ENCODE peak calls at places on chromosomes 4 and X, in eight cellular contexts. Z is right lobe of liver, S is AG04450, A is astrocyte of the spinal cord, B is tibial nerve, N is fibroblast of pulmonary artery, O is astrocyte of the cerebellum, Y is Caco-2. D is an unnamed sample.

GRCh38 chr4:182975806-182976205 is 58.6 kb upstream of the DCTD start:
- DNase-seq in Z (no peak), S (peak), A (peak), B (no peak), N (peak), O (peak), Y (no peak), D (peak)

GRCh38 chr4:47838445-47838844 is 578 bp upstream of the CORIN start:
- DNase-seq in Z (no peak), S (no peak), A (no peak), B (no peak), N (no peak), O (no peak), Y (peak), D (no peak)

GRCh38 chrX:25968920-25969319 is 169.2 kb upstream of the MAGEB18 start:
- DNase-seq in Z (no peak), S (peak), A (peak), B (no peak), N (peak), O (no peak), Y (peak), D (peak)

GRCh38 chr4:797066-797465 is 28.9 kb downstream of the CPLX1 start:
- DNase-seq in Z (peak), S (no peak), A (no peak), B (no peak), N (no peak), O (no peak), Y (no peak), D (no peak)

GRCh38 chr4:73007526-73008100 is 61.9 kb downstream of the COX18 start:
- DNase-seq in Z (no peak), S (no peak), A (no peak), B (no peak), N (no peak), O (no peak), Y (no peak), D (no peak)

GRCh38 chr4:168880087-168880675 is 129.9 kb downstream of the CBR4 start:
- DNase-seq in Z (no peak), S (no peak), A (peak), B (no peak), N (no peak), O (no peak), Y (no peak), D (no peak)

GRCh38 chr4:6908397-6909112 is 1.1 kb upstream of the TBC1D14 start:
- DNase-seq in Z (peak), S (no peak), A (no peak), B (no peak), N (no peak), O (no peak), Y (no peak), D (no peak)

GRCh38 chr4:102687982-102688433 is 72.8 kb downstream of the MANBA start:
- DNase-seq in Z (no peak), S (no peak), A (no peak), B (no peak), N (peak), O (no peak), Y (no peak), D (no peak)

GRCh38 chr4:16034010-16034829 is 49.6 kb downstream of the PROM1 start:
- DNase-seq in Z (no peak), S (no peak), A (no peak), B (no peak), N (peak), O (no peak), Y (peak), D (no peak)

GRCh38 chrX:44874481-44875184 is 1.6 kb downstream of the KDM6A start:
- DNase-seq in Z (no peak), S (no peak), A (peak), B (peak), N (peak), O (no peak), Y (no peak), D (peak)

GRCh38 chr4:159434496-159435241 is 331.8 kb downstream of the RAPGEF2 start:
- DNase-seq in Z (no peak), S (no peak), A (peak), B (no peak), N (peak), O (no peak), Y (no peak), D (no peak)

GRCh38 chr4:26402458-26402857 is 81.6 kb downstream of the RBPJ start:
- DNase-seq in Z (no peak), S (no peak), A (no peak), B (no peak), N (no peak), O (no peak), Y (no peak), D (no peak)

GRCh38 chr4:80179637-80180161 is 17.6 kb upstream of the PRDM8 start:
- DNase-seq in Z (no peak), S (no peak), A (no peak), B (no peak), N (no peak), O (no peak), Y (no peak), D (no peak)

GRCh38 chr4:171308661-171309060 is 504.5 kb upstream of the GALNTL6 start:
- DNase-seq in Z (no peak), S (no peak), A (no peak), B (no peak), N (no peak), O (no peak), Y (no peak), D (no peak)

GRCh38 chrX:12315526-12315925 is 177.3 kb downstream of the FRMPD4 start:
- DNase-seq in Z (no peak), S (no peak), A (no peak), B (no peak), N (no peak), O (no peak), Y (no peak), D (no peak)

GRCh38 chrX:74351760-74352159 is 47.8 kb downstream of the ZCCHC13 start:
- DNase-seq in Z (no peak), S (no peak), A (no peak), B (no peak), N (no peak), O (no peak), Y (no peak), D (no peak)

GRCh38 chr4:7725951-7726350 is 213.7 kb downstream of the AFAP1 start:
- DNase-seq in Z (no peak), S (no peak), A (peak), B (no peak), N (no peak), O (no peak), Y (no peak), D (no peak)

GRCh38 chr4:16125571-16126445 is 42.0 kb upstream of the PROM1 start:
- DNase-seq in Z (no peak), S (no peak), A (no peak), B (no peak), N (no peak), O (no peak), Y (no peak), D (no peak)

GRCh38 chrX:39736219-39737211 is 361.2 kb downstream of the BCOR start:
- DNase-seq in Z (peak), S (no peak), A (peak), B (peak), N (peak), O (no peak), Y (no peak), D (no peak)

GRCh38 chr4:79959652-79960051 is 113.4 kb downstream of the ANTXR2 start:
- DNase-seq in Z (no peak), S (no peak), A (no peak), B (no peak), N (no peak), O (no peak), Y (no peak), D (no peak)

GRCh38 chrX:21943460-21944135 is 3.1 kb downstream of the SMS start:
- DNase-seq in Z (no peak), S (peak), A (peak), B (no peak), N (peak), O (peak), Y (no peak), D (no peak)

GRCh38 chr4:172826866-172827265 is 341.7 kb upstream of the GALNT7 start:
- DNase-seq in Z (no peak), S (no peak), A (no peak), B (no peak), N (no peak), O (no peak), Y (no peak), D (no peak)

GRCh38 chr4:100294356-100294755 is 104.1 kb upstream of the DDIT4L start:
- DNase-seq in Z (no peak), S (no peak), A (no peak), B (no peak), N (peak), O (no peak), Y (no peak), D (no peak)

GRCh38 chr4:21765810-21766407 is 182.7 kb downstream of the KCNIP4 start:
- DNase-seq in Z (no peak), S (no peak), A (peak), B (peak), N (peak), O (peak), Y (no peak), D (peak)

GRCh38 chrX:140123446-140123845 is 158.1 kb upstream of the CXorf66 start:
- DNase-seq in Z (no peak), S (no peak), A (peak), B (no peak), N (peak), O (peak), Y (no peak), D (no peak)

GRCh38 chrX:39946822-39947221 is 150.9 kb downstream of the BCOR start:
- DNase-seq in Z (no peak), S (peak), A (peak), B (no peak), N (peak), O (peak), Y (no peak), D (no peak)

GRCh38 chr4:120915311-120915710 is 7.2 kb downstream of the PRDM5 start:
- DNase-seq in Z (no peak), S (no peak), A (no peak), B (no peak), N (no peak), O (no peak), Y (no peak), D (no peak)

GRCh38 chrX:97538745-97539144 is 655.0 kb downstream of the RPA4 start:
- DNase-seq in Z (no peak), S (no peak), A (no peak), B (no peak), N (no peak), O (no peak), Y (no peak), D (no peak)

DNA sequence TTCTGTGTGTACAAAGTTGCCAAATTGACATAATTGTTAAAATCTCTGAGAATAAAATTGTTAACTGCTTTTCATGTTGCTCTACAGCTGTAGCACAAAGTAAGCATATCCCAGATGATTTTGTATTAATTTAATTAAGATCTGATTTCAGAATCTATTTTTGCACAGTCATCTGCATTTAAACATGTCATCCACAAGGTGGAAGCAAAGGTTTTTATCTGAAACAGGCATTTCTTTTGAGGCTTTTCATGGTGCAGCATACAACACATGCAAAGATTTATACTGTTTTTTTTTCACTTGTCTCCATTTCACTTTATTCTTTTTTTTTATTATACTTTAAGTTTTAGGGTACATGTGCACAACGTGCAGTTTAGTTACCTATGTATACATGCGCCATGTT is 51.2 kb downstream of the GC start:
- DNase-seq in Z (no peak), S (peak), A (peak), B (no peak), N (peak), O (peak), Y (no peak), D (peak)
- TF ChIP-seq CTCF in Z (peak), S (peak), A (peak), B (peak), N (peak), O (peak), Y (peak), D (peak)

DNA sequence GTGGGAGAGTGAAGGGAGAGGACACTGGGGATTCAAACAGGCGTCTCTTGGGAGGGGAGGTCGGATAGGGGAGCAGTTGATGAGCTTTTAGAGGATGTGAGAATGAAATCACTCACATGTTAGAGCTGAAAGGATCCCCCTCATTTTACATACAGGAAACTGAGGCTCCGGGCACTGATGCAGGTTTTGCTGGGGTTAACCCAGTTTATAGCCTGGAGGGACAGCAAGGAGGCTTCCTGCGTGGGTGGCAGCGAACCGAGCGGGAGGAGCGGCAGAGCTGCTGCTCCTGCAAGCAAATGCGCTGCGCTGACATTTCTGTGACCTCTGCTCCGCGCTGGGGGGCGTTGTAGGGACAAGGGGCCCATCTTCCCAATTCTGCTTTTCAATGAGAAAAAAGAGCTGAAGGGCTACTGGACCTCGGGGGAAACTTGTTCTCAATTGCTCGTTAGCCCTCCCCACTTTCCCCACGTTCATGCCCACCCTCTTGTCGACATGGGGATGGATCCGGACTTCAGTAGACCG is 1.1 kb upstream of the NEUROG2 start:
- DNase-seq in Z (no peak), S (no peak), A (no peak), B (no peak), N (no peak), O (no peak), Y (no peak), D (peak)
- TF ChIP-seq CTCF in Z (no peak), S (no peak), A (no peak), B (no peak), N (no peak), O (no peak), Y (no peak), D (peak)

DNA sequence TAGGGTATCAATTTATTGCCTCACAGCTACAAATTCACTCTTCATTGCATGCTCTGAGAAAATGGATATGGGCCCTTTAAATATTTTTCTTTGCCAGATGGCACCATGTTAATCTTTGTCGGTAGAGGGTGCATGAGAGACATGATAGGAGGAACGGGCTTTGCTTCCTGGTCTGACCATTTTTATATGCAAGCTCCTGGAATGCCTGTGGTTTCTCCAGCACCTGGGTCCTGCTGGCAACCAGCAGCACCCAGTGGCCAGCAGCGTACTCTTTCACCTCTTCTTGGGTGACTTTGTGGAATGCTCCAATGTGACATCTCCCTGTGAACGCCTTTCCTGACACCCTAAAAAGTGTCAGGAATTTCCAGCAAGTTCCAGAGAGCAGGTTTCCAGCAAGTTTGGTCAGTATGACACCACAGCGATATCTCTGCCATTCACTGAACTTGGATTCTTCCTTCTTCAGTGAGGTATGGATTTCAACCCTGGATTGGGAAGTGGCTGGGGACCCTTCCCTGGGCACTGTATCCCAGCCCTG is 140.3 kb upstream of the PGRMC2 start:
- DNase-seq in Z (no peak), S (peak), A (peak), B (peak), N (peak), O (peak), Y (peak), D (no peak)
- TF ChIP-seq CTCF in Z (peak), S (peak), A (peak), B (peak), N (peak), O (peak), Y (peak), D (no peak)

GRCh38 chr4:148327683-148328082 is 114.5 kb downstream of the NR3C2 start:
- DNase-seq in Z (no peak), S (no peak), A (no peak), B (no peak), N (no peak), O (no peak), Y (no peak), D (no peak)
- TF ChIP-seq CTCF in Z (no peak), S (no peak), A (no peak), B (no peak), N (no peak), O (no peak), Y (no peak), D (no peak)

DNA sequence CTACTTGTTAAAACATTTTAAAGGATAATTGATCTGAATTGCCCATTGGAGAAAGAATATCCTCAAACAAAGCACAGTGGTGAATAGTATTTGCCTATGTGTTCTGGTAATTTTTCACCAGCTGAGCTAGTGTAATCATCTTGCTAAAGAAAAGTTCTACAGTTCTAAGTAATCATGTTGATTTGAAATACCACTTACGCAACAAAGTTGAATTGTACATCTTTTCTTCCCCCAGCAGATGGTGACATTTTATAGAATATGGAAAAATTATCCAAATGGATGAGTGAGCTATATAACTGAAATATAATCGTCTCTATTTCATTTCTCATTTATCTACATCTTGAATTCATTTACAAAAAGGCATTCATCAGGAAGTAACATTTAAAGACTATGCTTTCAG is 9.7 kb upstream of the ZNF674 start:
- DNase-seq in Z (no peak), S (no peak), A (peak), B (no peak), N (peak), O (no peak), Y (no peak), D (no peak)
- TF ChIP-seq CTCF in Z (peak), S (peak), A (no peak), B (no peak), N (peak), O (no peak), Y (no peak), D (peak)

GRCh38 chr4:45442466-45442865 is 681.4 kb downstream of the GABRG1 start:
- DNase-seq in Z (no peak), S (no peak), A (peak), B (no peak), N (peak), O (peak), Y (no peak), D (no peak)
- TF ChIP-seq CTCF in Z (peak), S (peak), A (peak), B (no peak), N (peak), O (peak), Y (peak), D (peak)

GRCh38 chr4:130336585-130337217 is 1240.7 kb downstream of the C4orf33 start:
- DNase-seq in Z (no peak), S (no peak), A (peak), B (no peak), N (peak), O (peak), Y (no peak), D (no peak)
- TF ChIP-seq CTCF in Z (peak), S (peak), A (peak), B (peak), N (peak), O (peak), Y (peak), D (peak)

D was measured in GM13977.